ENCODE peak calls at places on chromosomes 3 and 15, in nine cellular contexts. One of them, this sample, is unnamed.

GRCh38 chr15:57992761-57993295 is 72.7 kb downstream of the ALDH1A2 start:
- DNase-seq in Calu3: no peak
- DNase-seq in suprapubic skin: no peak
- DNase-seq in RWPE2: no peak
- DNase-seq in cardiac fibroblast: no peak
- DNase-seq in AG04449: no peak
- DNase-seq in HCT116: no peak
- DNase-seq in NB4: no peak
- DNase-seq in progenitor cell of endocrine pancreas: no peak
- DNase-seq in this sample: no peak

GRCh38 chr15:93300796-93301195 is 211.8 kb upstream of the RGMA start:
- DNase-seq in HCT116: no peak
- DNase-seq in AG04449: no peak
- DNase-seq in Calu3: no peak
- DNase-seq in progenitor cell of endocrine pancreas: no peak
- DNase-seq in RWPE2: no peak
- DNase-seq in suprapubic skin: no peak
- DNase-seq in NB4: no peak
- DNase-seq in cardiac fibroblast: no peak
- DNase-seq in this sample: no peak

GRCh38 chr3:112471926-112472325 is 27.3 kb downstream of the BTLA start:
- DNase-seq in AG04449: no peak
- DNase-seq in cardiac fibroblast: no peak
- DNase-seq in Calu3: no peak
- DNase-seq in NB4: no peak
- DNase-seq in RWPE2: no peak
- DNase-seq in HCT116: no peak
- DNase-seq in progenitor cell of endocrine pancreas: no peak
- DNase-seq in suprapubic skin: no peak
- DNase-seq in this sample: no peak

GRCh38 chr3:31240466-31240865 is 292.3 kb upstream of the STT3B start:
- DNase-seq in progenitor cell of endocrine pancreas: no peak
- DNase-seq in suprapubic skin: no peak
- DNase-seq in HCT116: no peak
- DNase-seq in RWPE2: no peak
- DNase-seq in Calu3: no peak
- DNase-seq in cardiac fibroblast: no peak
- DNase-seq in NB4: no peak
- DNase-seq in AG04449: no peak
- DNase-seq in this sample: no peak

GRCh38 chr3:107756649-107757048 is 233.9 kb downstream of the BBX start:
- DNase-seq in cardiac fibroblast: peak; percentile 19
- DNase-seq in NB4: no peak
- DNase-seq in suprapubic skin: no peak
- DNase-seq in Calu3: no peak
- DNase-seq in RWPE2: no peak
- DNase-seq in HCT116: no peak
- DNase-seq in progenitor cell of endocrine pancreas: no peak
- DNase-seq in AG04449: no peak
- DNase-seq in this sample: no peak

GRCh38 chr3:53230789-53231188 is 25.0 kb downstream of the TKT start:
- DNase-seq in AG04449: no peak
- DNase-seq in cardiac fibroblast: no peak
- DNase-seq in Calu3: no peak
- DNase-seq in NB4: no peak
- DNase-seq in suprapubic skin: no peak
- DNase-seq in progenitor cell of endocrine pancreas: no peak
- DNase-seq in HCT116: no peak
- DNase-seq in RWPE2: no peak
- DNase-seq in this sample: no peak

GRCh38 chr3:9704343-9705322 is 1.0 kb downstream of the CPNE9 start:
- DNase-seq in Calu3: peak; percentile 47
- DNase-seq in suprapubic skin: no peak
- DNase-seq in RWPE2: no peak
- DNase-seq in HCT116: no peak
- DNase-seq in NB4: no peak
- DNase-seq in cardiac fibroblast: peak; percentile 21
- DNase-seq in progenitor cell of endocrine pancreas: peak; percentile 50
- DNase-seq in AG04449: no peak
- DNase-seq in this sample: peak; percentile 55

GRCh38 chr3:112874725-112875124 is 28.1 kb upstream of the CD200R1L start:
- DNase-seq in AG04449: no peak
- DNase-seq in cardiac fibroblast: no peak
- DNase-seq in RWPE2: no peak
- DNase-seq in Calu3: no peak
- DNase-seq in NB4: no peak
- DNase-seq in suprapubic skin: no peak
- DNase-seq in progenitor cell of endocrine pancreas: no peak
- DNase-seq in HCT116: no peak
- DNase-seq in this sample: no peak

GRCh38 chr3:105802073-105802706 is 66.6 kb downstream of the CBLB start:
- DNase-seq in AG04449: no peak
- DNase-seq in HCT116: no peak
- DNase-seq in Calu3: no peak
- DNase-seq in NB4: no peak
- DNase-seq in progenitor cell of endocrine pancreas: no peak
- DNase-seq in RWPE2: no peak
- DNase-seq in cardiac fibroblast: no peak
- DNase-seq in suprapubic skin: no peak
- DNase-seq in this sample: no peak

GRCh38 chr3:149179225-149179624 is 42.4 kb downstream of the CP start:
- DNase-seq in HCT116: no peak
- DNase-seq in Calu3: no peak
- DNase-seq in progenitor cell of endocrine pancreas: no peak
- DNase-seq in AG04449: peak; percentile 34
- DNase-seq in RWPE2: no peak
- DNase-seq in NB4: no peak
- DNase-seq in cardiac fibroblast: peak; percentile 84
- DNase-seq in suprapubic skin: no peak
- DNase-seq in this sample: no peak

GRCh38 chr3:60756636-60757035 is 494.6 kb downstream of the FHIT start:
- DNase-seq in cardiac fibroblast: no peak
- DNase-seq in AG04449: no peak
- DNase-seq in suprapubic skin: no peak
- DNase-seq in RWPE2: no peak
- DNase-seq in Calu3: no peak
- DNase-seq in NB4: no peak
- DNase-seq in HCT116: no peak
- DNase-seq in progenitor cell of endocrine pancreas: no peak
- DNase-seq in this sample: no peak

GRCh38 chr3:107644631-107645030 is 121.9 kb downstream of the BBX start:
- DNase-seq in HCT116: no peak
- DNase-seq in cardiac fibroblast: peak; percentile 47
- DNase-seq in progenitor cell of endocrine pancreas: no peak
- DNase-seq in suprapubic skin: no peak
- DNase-seq in NB4: no peak
- DNase-seq in RWPE2: no peak
- DNase-seq in Calu3: no peak
- DNase-seq in AG04449: no peak
- DNase-seq in this sample: peak; percentile 32

GRCh38 chr15:46091860-46092450 is 457.1 kb downstream of the SQOR start:
- DNase-seq in Calu3: peak; percentile 51
- DNase-seq in RWPE2: no peak
- DNase-seq in progenitor cell of endocrine pancreas: no peak
- DNase-seq in cardiac fibroblast: peak; percentile 66
- DNase-seq in AG04449: no peak
- DNase-seq in suprapubic skin: no peak
- DNase-seq in NB4: peak; percentile 57
- DNase-seq in HCT116: peak; percentile 4
- DNase-seq in this sample: no peak

GRCh38 chr3:127786358-127787070 is 35.8 kb downstream of the MGLL start:
- DNase-seq in NB4: no peak
- DNase-seq in HCT116: no peak
- DNase-seq in suprapubic skin: peak; percentile 90
- DNase-seq in AG04449: no peak
- DNase-seq in progenitor cell of endocrine pancreas: no peak
- DNase-seq in RWPE2: no peak
- DNase-seq in cardiac fibroblast: peak; percentile 16
- DNase-seq in Calu3: no peak
- DNase-seq in this sample: no peak

GRCh38 chr3:124860599-124860998 is 26.6 kb downstream of the ITGB5 start:
- DNase-seq in HCT116: peak; percentile 80
- DNase-seq in suprapubic skin: no peak
- DNase-seq in cardiac fibroblast: peak; percentile 98
- DNase-seq in AG04449: peak; percentile 90
- DNase-seq in NB4: no peak
- DNase-seq in Calu3: peak; percentile 77
- DNase-seq in progenitor cell of endocrine pancreas: no peak
- DNase-seq in RWPE2: peak; percentile 83
- DNase-seq in this sample: peak; percentile 78

GRCh38 chr3:152858170-152858800 is 23.4 kb downstream of the P2RY1 start:
- DNase-seq in cardiac fibroblast: no peak
- DNase-seq in RWPE2: no peak
- DNase-seq in HCT116: no peak
- DNase-seq in suprapubic skin: no peak
- DNase-seq in Calu3: no peak
- DNase-seq in NB4: no peak
- DNase-seq in AG04449: no peak
- DNase-seq in progenitor cell of endocrine pancreas: no peak
- DNase-seq in this sample: no peak

GRCh38 chr3:126419886-126420786 is 25.4 kb downstream of the CFAP100 start:
- DNase-seq in RWPE2: peak; percentile 51
- DNase-seq in NB4: no peak
- DNase-seq in cardiac fibroblast: no peak
- DNase-seq in progenitor cell of endocrine pancreas: no peak
- DNase-seq in Calu3: no peak
- DNase-seq in HCT116: no peak
- DNase-seq in suprapubic skin: no peak
- DNase-seq in AG04449: no peak
- DNase-seq in this sample: peak; percentile 21

GRCh38 chr15:67076147-67076843 is 10.9 kb downstream of the SMAD3 start:
- DNase-seq in cardiac fibroblast: peak; percentile 96
- DNase-seq in Calu3: peak; percentile 63
- DNase-seq in AG04449: no peak
- DNase-seq in NB4: peak; percentile 51
- DNase-seq in HCT116: peak; percentile 69
- DNase-seq in progenitor cell of endocrine pancreas: no peak
- DNase-seq in RWPE2: peak; percentile 95
- DNase-seq in suprapubic skin: no peak
- DNase-seq in this sample: peak; percentile 80

GRCh38 chr3:67593761-67594234 is 60.6 kb downstream of the SUCLG2 start:
- DNase-seq in progenitor cell of endocrine pancreas: no peak
- DNase-seq in suprapubic skin: no peak
- DNase-seq in AG04449: no peak
- DNase-seq in HCT116: no peak
- DNase-seq in RWPE2: no peak
- DNase-seq in NB4: no peak
- DNase-seq in Calu3: peak; percentile 28
- DNase-seq in cardiac fibroblast: peak; percentile 44
- DNase-seq in this sample: no peak

GRCh38 chr3:105429034-105429762 is 62.5 kb downstream of the ALCAM start:
- DNase-seq in progenitor cell of endocrine pancreas: no peak
- DNase-seq in AG04449: no peak
- DNase-seq in HCT116: no peak
- DNase-seq in cardiac fibroblast: no peak
- DNase-seq in RWPE2: no peak
- DNase-seq in NB4: no peak
- DNase-seq in Calu3: no peak
- DNase-seq in suprapubic skin: no peak
- DNase-seq in this sample: no peak

GRCh38 chr3:36709826-36710365 is 54.5 kb downstream of the DCLK3 start:
- DNase-seq in HCT116: no peak
- DNase-seq in Calu3: no peak
- DNase-seq in progenitor cell of endocrine pancreas: no peak
- DNase-seq in RWPE2: no peak
- DNase-seq in suprapubic skin: no peak
- DNase-seq in NB4: no peak
- DNase-seq in AG04449: no peak
- DNase-seq in cardiac fibroblast: no peak
- DNase-seq in this sample: no peak

GRCh38 chr15:44340410-44340809 is 51.9 kb downstream of the GOLM2 start:
- DNase-seq in progenitor cell of endocrine pancreas: no peak
- DNase-seq in HCT116: no peak
- DNase-seq in Calu3: peak; percentile 20
- DNase-seq in suprapubic skin: no peak
- DNase-seq in AG04449: peak; percentile 67
- DNase-seq in RWPE2: no peak
- DNase-seq in NB4: no peak
- DNase-seq in cardiac fibroblast: peak; percentile 85
- DNase-seq in this sample: peak; percentile 71

GRCh38 chr3:33050084-33050653 is 46.8 kb downstream of the GLB1 start:
- DNase-seq in progenitor cell of endocrine pancreas: no peak
- DNase-seq in HCT116: no peak
- DNase-seq in suprapubic skin: no peak
- DNase-seq in Calu3: no peak
- DNase-seq in RWPE2: no peak
- DNase-seq in NB4: no peak
- DNase-seq in cardiac fibroblast: no peak
- DNase-seq in AG04449: no peak
- DNase-seq in this sample: no peak

GRCh38 chr3:6504834-6505233 is 356.1 kb upstream of the GRM7 start:
- DNase-seq in HCT116: no peak
- DNase-seq in AG04449: no peak
- DNase-seq in suprapubic skin: no peak
- DNase-seq in NB4: no peak
- DNase-seq in progenitor cell of endocrine pancreas: no peak
- DNase-seq in Calu3: no peak
- DNase-seq in RWPE2: no peak
- DNase-seq in cardiac fibroblast: no peak
- DNase-seq in this sample: no peak
- TF ChIP-seq CTCF in HCT116: no peak
- TF ChIP-seq CTCF in AG04449: no peak
- TF ChIP-seq CTCF in suprapubic skin: no peak
- TF ChIP-seq CTCF in NB4: no peak
- TF ChIP-seq CTCF in progenitor cell of endocrine pancreas: no peak
- TF ChIP-seq CTCF in Calu3: no peak
- TF ChIP-seq CTCF in RWPE2: no peak
- TF ChIP-seq CTCF in cardiac fibroblast: no peak
- TF ChIP-seq CTCF in this sample: no peak

GRCh38 chr3:55207744-55208143 is 279.4 kb downstream of the WNT5A start:
- DNase-seq in AG04449: no peak
- DNase-seq in suprapubic skin: no peak
- DNase-seq in cardiac fibroblast: no peak
- DNase-seq in Calu3: no peak
- DNase-seq in HCT116: no peak
- DNase-seq in progenitor cell of endocrine pancreas: no peak
- DNase-seq in RWPE2: no peak
- DNase-seq in NB4: no peak
- DNase-seq in this sample: no peak
- TF ChIP-seq CTCF in AG04449: no peak
- TF ChIP-seq CTCF in suprapubic skin: no peak
- TF ChIP-seq CTCF in cardiac fibroblast: no peak
- TF ChIP-seq CTCF in Calu3: no peak
- TF ChIP-seq CTCF in HCT116: no peak
- TF ChIP-seq CTCF in progenitor cell of endocrine pancreas: no peak
- TF ChIP-seq CTCF in RWPE2: no peak
- TF ChIP-seq CTCF in NB4: no peak
- TF ChIP-seq CTCF in this sample: no peak

GRCh38 chr3:195699860-195700259 is 20.9 kb upstream of the MUC20 start:
- DNase-seq in NB4: no peak
- DNase-seq in Calu3: no peak
- DNase-seq in progenitor cell of endocrine pancreas: no peak
- DNase-seq in cardiac fibroblast: no peak
- DNase-seq in HCT116: no peak
- DNase-seq in RWPE2: no peak
- DNase-seq in AG04449: no peak
- DNase-seq in suprapubic skin: peak; percentile 4
- DNase-seq in this sample: no peak
- TF ChIP-seq CTCF in NB4: no peak
- TF ChIP-seq CTCF in Calu3: no peak
- TF ChIP-seq CTCF in progenitor cell of endocrine pancreas: no peak
- TF ChIP-seq CTCF in cardiac fibroblast: no peak
- TF ChIP-seq CTCF in HCT116: no peak
- TF ChIP-seq CTCF in RWPE2: no peak
- TF ChIP-seq CTCF in AG04449: no peak
- TF ChIP-seq CTCF in suprapubic skin: no peak
- TF ChIP-seq CTCF in this sample: no peak

GRCh38 chr15:81744364-81744763 is 301.5 kb downstream of the MEX3B start:
- DNase-seq in progenitor cell of endocrine pancreas: no peak
- DNase-seq in cardiac fibroblast: no peak
- DNase-seq in RWPE2: no peak
- DNase-seq in NB4: no peak
- DNase-seq in HCT116: no peak
- DNase-seq in Calu3: no peak
- DNase-seq in suprapubic skin: no peak
- DNase-seq in AG04449: no peak
- DNase-seq in this sample: no peak
- TF ChIP-seq CTCF in progenitor cell of endocrine pancreas: no peak
- TF ChIP-seq CTCF in cardiac fibroblast: no peak
- TF ChIP-seq CTCF in RWPE2: no peak
- TF ChIP-seq CTCF in NB4: no peak
- TF ChIP-seq CTCF in HCT116: no peak
- TF ChIP-seq CTCF in Calu3: no peak
- TF ChIP-seq CTCF in suprapubic skin: no peak
- TF ChIP-seq CTCF in AG04449: no peak
- TF ChIP-seq CTCF in this sample: no peak

This sample was measured in RWPE1.